ENCODE peak calls at places on chromosomes 5 and 9, in nine cellular contexts. K, P, X, Q, R, U, B, M and L are unnamed samples.

GRCh38 chr9:81559741-81560140 is 129.6 kb downstream of the TLE1 start:
- DNase-seq in K (peak), P (peak), X (no peak), Q (no peak), R (no peak), U (peak), B (peak), M (no peak), L (peak)

GRCh38 chr5:108148715-108149139 is 233.2 kb downstream of the FBXL17 start:
- DNase-seq in K (peak), P (peak), X (no peak), Q (no peak), R (no peak), U (peak), B (peak), M (no peak), L (peak)

GRCh38 chr9:70590264-70590646 is 175.8 kb upstream of the KLF9 start:
- DNase-seq in K (no peak), P (peak), X (no peak), Q (no peak), R (no peak), U (peak), B (peak), M (no peak), L (no peak)

GRCh38 chr5:14901462-14902051 is 30.0 kb upstream of the ANKH start:
- DNase-seq in K (peak), P (peak), X (no peak), Q (no peak), R (no peak), U (peak), B (no peak), M (no peak), L (no peak)

GRCh38 chr5:158013939-158014338 is 155.0 kb upstream of the CLINT1 start:
- DNase-seq in K (peak), P (peak), X (peak), Q (no peak), R (no peak), U (peak), B (peak), M (peak), L (peak)

GRCh38 chr9:14165376-14166035 is 148.4 kb downstream of the NFIB start:
- DNase-seq in K (no peak), P (no peak), X (peak), Q (no peak), R (no peak), U (peak), B (no peak), M (no peak), L (no peak)

GRCh38 chr5:73380710-73381586 is 67.6 kb downstream of the FOXD1 start:
- DNase-seq in K (no peak), P (no peak), X (no peak), Q (no peak), R (no peak), U (no peak), B (no peak), M (no peak), L (no peak)

GRCh38 chr9:104258289-104259045 is 164.4 kb downstream of the SMC2 start:
- DNase-seq in K (no peak), P (no peak), X (no peak), Q (no peak), R (no peak), U (no peak), B (no peak), M (no peak), L (no peak)

GRCh38 chr9:111438576-111439235 is 45.5 kb downstream of the ECPAS start:
- DNase-seq in K (no peak), P (peak), X (no peak), Q (no peak), R (no peak), U (peak), B (peak), M (no peak), L (peak)

GRCh38 chr5:39998518-39998917 is 573.7 kb upstream of the DAB2 start:
- DNase-seq in K (peak), P (no peak), X (no peak), Q (no peak), R (no peak), U (no peak), B (peak), M (no peak), L (no peak)

GRCh38 chr5:158569534-158569933 is 530.2 kb downstream of the EBF1 start:
- DNase-seq in K (no peak), P (no peak), X (no peak), Q (no peak), R (no peak), U (no peak), B (no peak), M (no peak), L (peak)

GRCh38 chr5:176673651-176674583 is 26.6 kb downstream of the TSPAN17 start:
- DNase-seq in K (no peak), P (no peak), X (no peak), Q (no peak), R (no peak), U (no peak), B (no peak), M (no peak), L (no peak)

GRCh38 chr5:172713809-172714490 is 57.0 kb downstream of the DUSP1 start:
- DNase-seq in K (no peak), P (no peak), X (no peak), Q (no peak), R (no peak), U (no peak), B (no peak), M (no peak), L (no peak)

GRCh38 chr5:55657443-55657842 is 54.7 kb downstream of the SLC38A9 start:
- DNase-seq in K (no peak), P (no peak), X (no peak), Q (no peak), R (no peak), U (no peak), B (no peak), M (no peak), L (no peak)

GRCh38 chr5:62256161-62257017 is 49.6 kb upstream of the KIF2A start:
- DNase-seq in K (no peak), P (no peak), X (no peak), Q (no peak), R (no peak), U (no peak), B (no peak), M (no peak), L (no peak)

GRCh38 chr5:154723740-154724505 is 31.3 kb upstream of the LARP1 start:
- DNase-seq in K (peak), P (peak), X (no peak), Q (no peak), R (no peak), U (peak), B (peak), M (no peak), L (peak)

GRCh38 chr9:97904725-97905124 is 17.6 kb downstream of the TRMO start:
- DNase-seq in K (no peak), P (no peak), X (no peak), Q (no peak), R (no peak), U (no peak), B (no peak), M (no peak), L (no peak)

GRCh38 chr5:57993866-57994265 is 466.0 kb downstream of the PLK2 start:
- DNase-seq in K (no peak), P (no peak), X (no peak), Q (no peak), R (no peak), U (no peak), B (no peak), M (no peak), L (no peak)

GRCh38 chr9:98022447-98022846 is 34.1 kb upstream of the NANS start:
- DNase-seq in K (no peak), P (peak), X (no peak), Q (no peak), R (no peak), U (peak), B (no peak), M (no peak), L (peak)

GRCh38 chr5:178083942-178084341 is 29.4 kb upstream of the N4BP3 start:
- DNase-seq in K (peak), P (no peak), X (no peak), Q (no peak), R (no peak), U (no peak), B (no peak), M (no peak), L (no peak)